ENCODE peak calls at places on chromosomes 13 and 19, in ten cellular contexts. F, W, I, T, L, D, C, X, K and V are unnamed samples.

GRCh38 chr13:44710576-44710975 is 134.4 kb upstream of the TSC22D1 start:
- DNase-seq in F (no peak), W (peak), I (no peak), T (peak), L (no peak), D (no peak), C (no peak), X (no peak), K (no peak), V (peak)

GRCh38 chr19:4633140-4633967 is 6.0 kb upstream of the TNFAIP8L1 start:
- DNase-seq in F (no peak), W (peak), I (no peak), T (peak), L (peak), D (peak), C (no peak), X (peak), K (peak), V (no peak)

GRCh38 chr13:79837741-79838450 is 356.9 kb downstream of the NDFIP2 start:
- DNase-seq in F (no peak), W (no peak), I (no peak), T (peak), L (no peak), D (no peak), C (no peak), X (no peak), K (no peak), V (no peak)

GRCh38 chr19:16702123-16702522 is 17.5 kb upstream of the NWD1 start:
- DNase-seq in F (no peak), W (no peak), I (peak), T (peak), L (no peak), D (peak), C (no peak), X (no peak), K (no peak), V (no peak)

GRCh38 chr13:23986619-23987018 is 89.3 kb upstream of the C1QTNF9B start:
- DNase-seq in F (no peak), W (no peak), I (no peak), T (peak), L (no peak), D (no peak), C (no peak), X (no peak), K (no peak), V (no peak)

GRCh38 chr19:14090509-14091085 is at the start of gene SAMD1:
- DNase-seq in F (peak), W (no peak), I (peak), T (peak), L (peak), D (peak), C (peak), X (peak), K (peak), V (peak)

GRCh38 chr13:21663197-21663596 is 7.7 kb upstream of the FGF9 start:
- DNase-seq in F (no peak), W (no peak), I (no peak), T (no peak), L (no peak), D (no peak), C (no peak), X (no peak), K (peak), V (no peak)

GRCh38 chr13:63117710-63118109 is 1702.1 kb upstream of the PCDH20 start:
- DNase-seq in F (no peak), W (no peak), I (no peak), T (no peak), L (no peak), D (no peak), C (no peak), X (no peak), K (no peak), V (no peak)

GRCh38 chr19:31331536-31331935 is 17.7 kb downstream of the TSHZ3 start:
- DNase-seq in F (no peak), W (no peak), I (no peak), T (no peak), L (no peak), D (no peak), C (no peak), X (peak), K (no peak), V (no peak)

GRCh38 chr19:4908781-4909171 is 525 bp upstream of the UHRF1 start:
- DNase-seq in F (no peak), W (no peak), I (no peak), T (no peak), L (no peak), D (no peak), C (no peak), X (no peak), K (no peak), V (no peak)

GRCh38 chr13:95921485-95921884 is 131.7 kb downstream of the UGGT2 start:
- DNase-seq in F (no peak), W (no peak), I (no peak), T (peak), L (no peak), D (no peak), C (no peak), X (no peak), K (no peak), V (no peak)

GRCh38 chr13:110410000-110410399 is 102.9 kb downstream of the COL4A2 start:
- DNase-seq in F (no peak), W (no peak), I (no peak), T (no peak), L (no peak), D (no peak), C (no peak), X (no peak), K (no peak), V (no peak)

GRCh38 chr19:53521373-53522202 is 16.4 kb upstream of the ZNF331 start:
- DNase-seq in F (no peak), W (no peak), I (no peak), T (no peak), L (peak), D (peak), C (no peak), X (no peak), K (no peak), V (no peak)

GRCh38 chr13:20799726-20800416 is 26.1 kb upstream of the EEF1AKMT1 start:
- DNase-seq in F (no peak), W (no peak), I (no peak), T (peak), L (no peak), D (no peak), C (no peak), X (no peak), K (no peak), V (no peak)

GRCh38 chr13:21175656-21176194 is 627 bp downstream of the SKA3 start:
- DNase-seq in F (no peak), W (no peak), I (no peak), T (peak), L (no peak), D (no peak), C (no peak), X (no peak), K (no peak), V (no peak)

GRCh38 chr13:50616101-50616500 is 227.4 kb downstream of the DLEU7 start:
- DNase-seq in F (no peak), W (no peak), I (no peak), T (peak), L (no peak), D (no peak), C (no peak), X (no peak), K (no peak), V (no peak)

GRCh38 chr19:41991025-41991424 is 3.0 kb downstream of the ATP1A3 start:
- DNase-seq in F (no peak), W (no peak), I (no peak), T (no peak), L (no peak), D (peak), C (no peak), X (no peak), K (no peak), V (no peak)

GRCh38 chr19:10020851-10021250 is 7.6 kb downstream of the RDH8 start:
- DNase-seq in F (no peak), W (no peak), I (no peak), T (no peak), L (no peak), D (no peak), C (no peak), X (no peak), K (no peak), V (no peak)

GRCh38 chr13:46211521-46212351 is at the start of gene LRRC63:
- DNase-seq in F (peak), W (no peak), I (peak), T (no peak), L (peak), D (peak), C (peak), X (peak), K (peak), V (peak)

GRCh38 chr13:20609145-20609544 is 42.2 kb downstream of the IFT88 start:
- DNase-seq in F (no peak), W (no peak), I (no peak), T (peak), L (no peak), D (no peak), C (no peak), X (no peak), K (no peak), V (no peak)

GRCh38 chr19:54644056-54644455 is 13.8 kb downstream of the LILRB1 start:
- DNase-seq in F (no peak), W (no peak), I (no peak), T (no peak), L (peak), D (peak), C (no peak), X (peak), K (peak), V (no peak)

GRCh38 chr19:5891938-5892771 is 11.4 kb downstream of the NDUFA11 start:
- DNase-seq in F (no peak), W (no peak), I (no peak), T (peak), L (peak), D (peak), C (no peak), X (peak), K (peak), V (no peak)

GRCh38 chr13:46553521-46553885 is 533 bp downstream of the LRCH1 start:
- DNase-seq in F (peak), W (no peak), I (no peak), T (no peak), L (no peak), D (no peak), C (no peak), X (no peak), K (no peak), V (no peak)

GRCh38 chr19:37217533-37217854 is 520 bp upstream of the ZNF383 start:
- DNase-seq in F (no peak), W (no peak), I (no peak), T (no peak), L (no peak), D (no peak), C (no peak), X (no peak), K (no peak), V (peak)

GRCh38 chr13:52195052-52195837 is 35.8 kb upstream of the NEK3 start:
- DNase-seq in F (peak), W (no peak), I (peak), T (peak), L (peak), D (peak), C (peak), X (peak), K (peak), V (peak)

GRCh38 chr13:30371649-30372265 is 50.5 kb upstream of the UBE2L5 start:
- DNase-seq in F (no peak), W (peak), I (no peak), T (peak), L (no peak), D (no peak), C (peak), X (peak), K (peak), V (peak)

GRCh38 chr19:16465239-16465638 is 6.5 kb downstream of the EPS15L1 start:
- DNase-seq in F (no peak), W (no peak), I (no peak), T (no peak), L (no peak), D (no peak), C (no peak), X (no peak), K (no peak), V (no peak)

GRCh38 chr13:79647518-79647917 is 166.6 kb downstream of the NDFIP2 start:
- DNase-seq in F (no peak), W (no peak), I (no peak), T (no peak), L (no peak), D (no peak), C (no peak), X (no peak), K (no peak), V (no peak)

GRCh38 chr19:4737955-4738580 is 14.4 kb upstream of the DPP9 start:
- DNase-seq in F (no peak), W (no peak), I (no peak), T (no peak), L (no peak), D (no peak), C (no peak), X (no peak), K (no peak), V (no peak)

GRCh38 chr13:113050856-113051431 is 54.6 kb upstream of the F7 start:
- DNase-seq in F (no peak), W (no peak), I (no peak), T (no peak), L (no peak), D (peak), C (no peak), X (no peak), K (no peak), V (no peak)

GRCh38 chr13:53090507-53090906 is 61.9 kb downstream of the OLFM4 start:
- DNase-seq in F (no peak), W (no peak), I (no peak), T (no peak), L (no peak), D (no peak), C (no peak), X (no peak), K (no peak), V (no peak)

DNA sequence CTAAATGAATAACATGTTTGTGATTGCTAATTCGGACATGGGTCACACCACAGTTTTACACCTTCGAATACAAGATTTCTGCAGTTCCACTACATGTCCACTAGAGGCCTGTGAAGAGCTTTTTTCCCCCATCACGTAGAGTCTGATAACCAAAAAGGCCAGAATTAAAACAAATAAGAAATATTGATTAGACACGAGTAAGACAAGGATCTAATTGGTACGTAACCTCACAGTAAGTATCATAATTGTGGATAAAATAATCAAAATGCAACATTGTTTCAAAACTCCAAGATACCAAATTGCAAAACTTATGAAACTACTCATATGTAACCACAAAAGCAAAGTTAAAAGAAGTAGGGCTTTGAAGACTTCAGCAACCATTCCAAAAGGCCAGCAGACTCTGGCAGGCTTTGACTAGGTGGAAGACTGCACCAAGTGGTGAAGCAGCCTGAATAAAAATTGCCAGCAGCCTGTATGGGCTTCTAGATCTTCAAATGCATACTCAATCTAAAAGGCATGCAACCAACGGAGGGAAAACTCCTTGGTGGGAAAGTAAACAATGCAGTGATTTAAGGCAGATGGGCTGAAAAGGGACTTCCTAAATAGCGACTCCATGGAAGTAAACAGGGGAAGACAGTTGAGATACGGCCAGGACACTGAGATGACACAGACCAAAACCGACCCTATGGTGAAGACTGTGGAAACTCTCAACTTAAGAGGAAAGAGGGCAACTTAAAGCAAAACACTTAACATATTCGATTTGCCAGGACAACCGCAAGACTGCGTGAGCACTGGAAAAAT is 56.7 kb downstream of the STARD13 start:
- DNase-seq in F (no peak), W (no peak), I (no peak), T (peak), L (no peak), D (no peak), C (no peak), X (no peak), K (no peak), V (no peak)
- TF ChIP-seq POLR2A in F (no peak), W (no peak), I (no peak), T (peak), L (no peak), D (no peak), C (no peak), X (no peak), K (no peak), V (no peak)

DNA sequence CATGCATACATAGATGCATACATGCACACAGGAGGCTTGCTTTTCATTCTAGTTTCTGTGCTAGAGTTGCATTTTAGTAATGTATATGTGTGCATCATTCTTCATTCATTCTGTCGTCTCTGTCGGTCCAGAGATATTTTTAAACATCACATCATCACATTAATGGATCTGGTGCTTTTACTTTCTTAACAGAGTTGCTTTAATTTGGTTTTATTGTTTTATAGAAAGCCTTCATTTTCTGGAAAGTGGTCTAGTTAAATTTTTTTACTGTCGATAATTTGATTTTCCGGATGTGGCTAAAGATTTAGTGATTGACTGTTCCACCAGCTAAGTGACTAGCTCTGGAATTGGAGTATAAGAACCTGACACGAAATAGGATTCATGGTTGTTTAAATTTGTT is 16.9 kb downstream of the BIVM start:
- DNase-seq in F (no peak), W (no peak), I (no peak), T (no peak), L (no peak), D (no peak), C (no peak), X (no peak), K (no peak), V (no peak)
- TF ChIP-seq POLR2A in F (no peak), W (no peak), I (no peak), T (no peak), L (no peak), D (no peak), C (no peak), X (no peak), K (no peak), V (no peak)

GRCh38 chr19:1718382-1719315 is 34.7 kb upstream of the ONECUT3 start:
- DNase-seq in F (no peak), W (no peak), I (no peak), T (no peak), L (no peak), D (no peak), C (no peak), X (no peak), K (no peak), V (no peak)
- TF ChIP-seq POLR2A in F (no peak), W (no peak), I (no peak), T (no peak), L (no peak), D (no peak), C (no peak), X (no peak), K (no peak), V (no peak)

DNA sequence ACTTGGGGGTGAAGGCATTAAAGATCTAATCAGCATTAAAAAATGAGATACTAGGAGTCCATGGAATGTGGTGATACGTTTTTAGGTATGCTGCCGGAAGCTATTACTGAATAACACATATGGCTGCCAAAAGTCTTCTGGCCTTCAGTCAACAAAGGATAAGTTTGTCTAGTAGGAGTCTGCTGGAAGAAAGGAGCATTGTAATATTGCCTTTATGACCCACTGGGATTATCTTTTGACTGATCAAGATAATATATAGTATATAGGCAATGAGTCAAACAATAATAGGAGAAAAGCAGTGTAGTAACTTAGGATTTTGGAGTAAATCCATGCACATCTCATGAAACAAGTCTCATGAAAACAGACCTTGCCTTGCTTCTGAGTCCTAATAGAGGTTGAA is 295.4 kb downstream of the SLITRK6 start:
- DNase-seq in F (no peak), W (no peak), I (no peak), T (peak), L (no peak), D (no peak), C (no peak), X (no peak), K (no peak), V (no peak)
- TF ChIP-seq POLR2A in F (no peak), W (no peak), I (no peak), T (no peak), L (no peak), D (no peak), C (no peak), X (no peak), K (no peak), V (no peak)

GRCh38 chr19:33039108-33039599 is 25.5 kb downstream of the RHPN2 start:
- DNase-seq in F (no peak), W (no peak), I (no peak), T (no peak), L (no peak), D (no peak), C (no peak), X (no peak), K (no peak), V (no peak)
- TF ChIP-seq POLR2A in F (no peak), W (no peak), I (no peak), T (no peak), L (no peak), D (no peak), C (no peak), X (no peak), K (no peak), V (no peak)

DNA sequence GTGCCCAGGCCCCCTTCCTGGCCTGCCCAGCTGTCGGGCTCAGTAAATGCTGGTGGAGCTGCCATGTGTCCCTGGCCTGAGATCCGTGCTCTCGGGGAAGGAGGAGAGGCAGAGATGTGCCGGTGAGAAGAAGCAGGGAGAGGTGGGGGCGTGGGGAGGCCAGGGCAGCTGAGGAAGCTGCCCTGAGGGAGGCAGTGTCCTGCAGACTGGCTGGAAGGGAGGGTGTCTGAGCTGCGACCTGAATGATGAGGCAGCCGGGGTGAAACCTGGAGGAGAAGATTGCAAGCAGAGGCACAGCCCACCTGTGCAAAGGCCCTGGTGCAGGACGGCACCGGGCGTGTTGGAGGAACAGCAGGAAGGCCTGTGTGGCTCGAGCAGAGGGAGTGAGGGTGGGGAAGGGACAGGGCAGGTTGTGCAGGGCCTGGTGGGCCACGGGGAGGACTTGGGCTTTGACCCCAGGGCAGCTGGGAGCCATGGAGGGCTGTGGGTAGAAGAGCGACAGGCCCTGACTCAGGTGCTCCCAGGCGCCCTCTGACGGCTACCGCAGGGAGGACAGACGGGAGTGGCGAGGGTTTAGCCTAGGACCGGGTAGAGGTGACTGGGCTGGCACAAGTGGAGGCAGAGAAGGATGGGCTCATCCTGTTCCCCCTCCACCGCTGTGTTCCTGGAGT is 14.0 kb upstream of the CELF5 start:
- DNase-seq in F (no peak), W (no peak), I (no peak), T (no peak), L (peak), D (peak), C (peak), X (peak), K (peak), V (peak)
- TF ChIP-seq POLR2A in F (no peak), W (peak), I (no peak), T (no peak), L (no peak), D (no peak), C (no peak), X (no peak), K (no peak), V (no peak)

GRCh38 chr19:49091391-49092038 is 6.3 kb downstream of the SNRNP70 start:
- DNase-seq in F (no peak), W (no peak), I (no peak), T (no peak), L (no peak), D (no peak), C (no peak), X (no peak), K (no peak), V (no peak)
- TF ChIP-seq POLR2A in F (no peak), W (no peak), I (no peak), T (no peak), L (no peak), D (no peak), C (no peak), X (no peak), K (no peak), V (no peak)